ENCODE peak calls at places on chromosome 13, in eight cellular contexts. O is esophagus squamous epithelium; S is kidney tubule cell; R is activated CD4-positive, alpha-beta T cell treated with anti-CD3 and anti-CD28 coated beads, Interleukin-2, amount 50 U/mL, for 48 hours; L is fibroblast of pulmonary artery; N is putamen; E is stimulated activated CD8-positive, alpha-beta memory T cell treated with anti-CD3 and anti-CD28 coated beads, Interleukin-15, amount 100 ng/mL, for 1 hour; M is T47D. X is an unnamed sample.

GRCh38 chr13:75052616-75053015 is 429.4 kb downstream of the TBC1D4 start:
- DNase-seq in S (peak), E (no peak), N (no peak), L (no peak), M (no peak), O (no peak), R (no peak), X (no peak)

GRCh38 chr13:44259045-44260042 is 114.3 kb upstream of the SERP2 start:
- DNase-seq in R (peak), S (peak), O (no peak), E (peak), N (no peak), M (no peak), L (peak), X (peak)

GRCh38 chr13:27201661-27202060 is 30.1 kb upstream of the USP12 start:
- DNase-seq in S (peak), R (no peak), N (no peak), M (no peak), E (no peak), L (no peak), O (no peak), X (no peak)

GRCh38 chr13:76293346-76293745 is 592.9 kb downstream of the KCTD12 start:
- DNase-seq in O (no peak), S (peak), R (no peak), N (no peak), L (peak), E (no peak), M (no peak), X (peak)

GRCh38 chr13:88887045-88887662 is 1216.0 kb downstream of the SLITRK5 start:
- DNase-seq in R (no peak), M (no peak), O (no peak), S (no peak), N (no peak), E (no peak), L (no peak), X (no peak)

GRCh38 chr13:106507560-106508274 is 27.7 kb downstream of the EFNB2 start:
- DNase-seq in M (no peak), N (peak), L (peak), R (no peak), O (no peak), E (no peak), S (peak), X (peak)

GRCh38 chr13:102870677-102871415 is 25.0 kb downstream of the ERCC5 start:
- DNase-seq in M (peak), L (peak), N (peak), S (peak), E (no peak), R (peak), O (no peak), X (peak)

GRCh38 chr13:50451609-50452008 is 391.9 kb downstream of the DLEU7 start:
- DNase-seq in L (no peak), O (no peak), N (no peak), E (no peak), R (no peak), M (no peak), S (peak), X (no peak)

GRCh38 chr13:18952225-18953016 is 229.2 kb downstream of the TUBA3C start:
- DNase-seq in N (no peak), M (no peak), R (no peak), S (no peak), E (no peak), L (no peak), O (no peak), X (no peak)

GRCh38 chr13:61144301-61144700 is 271.3 kb downstream of the PCDH20 start:
- DNase-seq in O (no peak), S (no peak), N (no peak), M (no peak), R (no peak), L (no peak), E (no peak), X (no peak)

GRCh38 chr13:106187501-106187900 is 348.0 kb downstream of the EFNB2 start:
- DNase-seq in O (no peak), M (no peak), N (no peak), E (no peak), S (peak), R (no peak), L (no peak), X (no peak)